ENCODE peak calls at places on chromosomes 6 and 20, in five cellular contexts. J is transverse colon, V is SK-N-SH, I is stomach, A is K562. N is an unnamed sample.

GRCh38 chr20:34943808-34944568 is 11.6 kb downstream of the GSS start:
- DNase-seq in J (no peak), V (no peak), I (no peak), A (no peak), N (no peak)

GRCh38 chr20:39812116-39812515 is 850.0 kb downstream of the DHX35 start:
- DNase-seq in J (no peak), V (no peak), I (no peak), A (no peak), N (no peak)

GRCh38 chr6:132392292-132392691 is 9.0 kb downstream of the MOXD1 start:
- DNase-seq in J (no peak), V (no peak), I (no peak), A (no peak), N (no peak)

GRCh38 chr20:21208999-21209398 is 83.1 kb downstream of the KIZ start:
- DNase-seq in J (no peak), V (peak; percentile 51), I (no peak), A (no peak), N (no peak)

GRCh38 chr6:107333491-107333890 is 125.9 kb downstream of the PDSS2 start:
- DNase-seq in J (no peak), V (no peak), I (no peak), A (no peak), N (no peak)

GRCh38 chr6:90003069-90003800 is 109.0 kb downstream of the GJA10 start:
- DNase-seq in J (peak; percentile 12), V (no peak), I (no peak), A (no peak), N (no peak)

GRCh38 chr20:57680131-57680716 is 29.6 kb downstream of the PMEPA1 start:
- DNase-seq in J (peak; percentile 37), V (no peak), I (no peak), A (no peak), N (no peak)

GRCh38 chr20:34798871-34799270 is 26.6 kb downstream of the NCOA6 start:
- DNase-seq in J (no peak), V (no peak), I (no peak), A (no peak), N (no peak)

GRCh38 chr6:135851442-135852271 is at the start of gene PDE7B:
- DNase-seq in J (peak; percentile 74), V (peak; percentile 79), I (peak; percentile 77), A (no peak), N (peak; percentile 44)

GRCh38 chr20:44019638-44020335 is 105.1 kb downstream of the TOX2 start:
- DNase-seq in J (no peak), V (no peak), I (no peak), A (no peak), N (no peak)

GRCh38 chr6:42276008-42276890 is 58.6 kb upstream of the MRPS10 start:
- DNase-seq in J (no peak), V (no peak), I (no peak), A (no peak), N (no peak)

GRCh38 chr6:100300221-100300736 is 164.4 kb downstream of the SIM1 start:
- DNase-seq in J (no peak), V (no peak), I (no peak), A (no peak), N (no peak)

GRCh38 chr6:74280130-74280692 is 584.2 kb downstream of the CD109 start:
- DNase-seq in J (no peak), V (no peak), I (no peak), A (no peak), N (no peak)

GRCh38 chr6:109944448-109944847 is 33.7 kb upstream of the GPR6 start:
- DNase-seq in J (no peak), V (no peak), I (no peak), A (no peak), N (no peak)

GRCh38 chr20:31711416-31712111 is 11.1 kb downstream of the BCL2L1 start:
- DNase-seq in J (no peak), V (no peak), I (no peak), A (no peak), N (no peak)

GRCh38 chr20:17943343-17943742 is 25.3 kb downstream of the SNX5 start:
- DNase-seq in J (no peak), V (no peak), I (no peak), A (no peak), N (no peak)

GRCh38 chr20:59084041-59084841 is 41.7 kb upstream of the PRELID3B start:
- DNase-seq in J (no peak), V (no peak), I (peak; percentile 40), A (no peak), N (peak; percentile 53)

GRCh38 chr20:59082077-59082740 is 39.6 kb upstream of the PRELID3B start:
- DNase-seq in J (no peak), V (no peak), I (no peak), A (peak; percentile 19), N (no peak)

GRCh38 chr20:59082981-59083380 is 40.4 kb upstream of the PRELID3B start:
- DNase-seq in J (no peak), V (no peak), I (no peak), A (no peak), N (no peak)

GRCh38 chr20:59078231-59078630 is 35.6 kb upstream of the PRELID3B start:
- DNase-seq in J (no peak), V (no peak), I (no peak), A (no peak), N (no peak)

DNA sequence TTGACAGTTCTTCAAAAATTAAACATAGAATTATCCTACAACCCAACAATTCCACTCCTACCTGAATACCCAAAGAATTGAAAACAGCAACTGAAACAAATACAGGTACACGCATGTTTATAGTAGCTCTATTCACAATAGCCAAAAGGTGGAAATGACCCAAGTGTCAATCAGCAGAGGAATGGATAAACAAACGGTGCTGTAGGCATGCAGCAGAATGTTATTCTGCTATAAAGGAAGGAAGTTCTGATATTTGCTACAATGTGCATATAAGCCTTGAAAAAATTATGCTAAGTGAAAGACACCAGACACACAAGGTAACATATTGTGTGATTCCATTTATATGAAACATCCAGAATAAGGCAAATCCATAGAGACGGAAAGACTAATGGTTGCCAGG is 38.5 kb upstream of the PRELID3B start:
- DNase-seq in J (no peak), V (no peak), I (no peak), A (no peak), N (no peak)
- H3K27me3 ChIP-seq in J (peaks cover 18% of the 10 kb centered on the region), V (no peaks in the 10 kb centered on the region), I (no peaks in the 10 kb centered on the region), A (peaks cover 39% of the 10 kb centered on the region), N (no peaks in the 10 kb centered on the region)

GRCh38 chr6:158370805-158371204 is 58.5 kb downstream of the TULP4 start:
- DNase-seq in J (no peak), V (no peak), I (no peak), A (no peak), N (no peak)

GRCh38 chr6:158369241-158369640 is 57.0 kb downstream of the TULP4 start:
- DNase-seq in J (no peak), V (no peak), I (no peak), A (no peak), N (no peak)

GRCh38 chr6:158367824-158368223 is 55.6 kb downstream of the TULP4 start:
- DNase-seq in J (no peak), V (no peak), I (no peak), A (no peak), N (no peak)

GRCh38 chr6:158361961-158362634 is 49.8 kb downstream of the TULP4 start:
- DNase-seq in J (no peak), V (no peak), I (no peak), A (no peak), N (no peak)

GRCh38 chr6:158366363-158366762 is 54.1 kb downstream of the TULP4 start:
- DNase-seq in J (no peak), V (no peak), I (no peak), A (no peak), N (no peak)
- TF ChIP-seq POLR2AphosphoS5 in J (no peak), V (no peak), I (no peak), A (no peak), N (no peak)

DNA sequence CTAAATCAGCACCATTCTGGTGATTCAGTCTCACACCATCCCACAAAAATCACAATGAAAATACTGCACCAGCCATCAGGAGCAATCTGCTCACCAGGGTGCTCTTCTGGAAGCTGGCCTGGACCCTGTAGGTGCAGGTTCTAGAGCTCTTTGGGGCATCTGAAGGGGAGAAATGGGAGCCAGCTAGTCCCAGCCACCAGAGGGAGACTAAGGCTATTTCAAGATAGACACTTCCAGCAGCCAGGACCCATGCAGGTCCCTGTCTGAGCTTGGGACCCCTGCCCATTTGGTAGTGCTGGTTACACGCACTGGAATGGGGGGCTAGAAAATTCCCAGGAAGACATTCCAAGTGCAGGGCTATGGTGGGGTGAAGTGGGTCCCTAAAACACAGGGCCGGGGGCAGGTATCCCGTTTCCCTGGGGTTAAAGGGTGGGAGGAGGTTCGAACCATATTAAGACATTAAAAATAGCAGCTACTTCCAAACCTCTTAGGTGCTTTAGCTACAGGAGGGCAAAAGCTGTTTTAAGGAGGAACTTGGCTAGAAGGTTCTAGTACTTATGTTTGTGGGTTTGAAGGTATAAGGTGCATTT is 156.5 kb downstream of the NFATC2 start:
- DNase-seq in J (peak; percentile 28), V (peak; percentile 56), I (no peak), A (no peak), N (no peak)
- H3K27me3 ChIP-seq in J (no peaks in the 10 kb centered on the region), V (no peaks in the 10 kb centered on the region), I (no peaks in the 10 kb centered on the region), A (no peaks in the 10 kb centered on the region), N (no peaks in the 10 kb centered on the region)

DNA sequence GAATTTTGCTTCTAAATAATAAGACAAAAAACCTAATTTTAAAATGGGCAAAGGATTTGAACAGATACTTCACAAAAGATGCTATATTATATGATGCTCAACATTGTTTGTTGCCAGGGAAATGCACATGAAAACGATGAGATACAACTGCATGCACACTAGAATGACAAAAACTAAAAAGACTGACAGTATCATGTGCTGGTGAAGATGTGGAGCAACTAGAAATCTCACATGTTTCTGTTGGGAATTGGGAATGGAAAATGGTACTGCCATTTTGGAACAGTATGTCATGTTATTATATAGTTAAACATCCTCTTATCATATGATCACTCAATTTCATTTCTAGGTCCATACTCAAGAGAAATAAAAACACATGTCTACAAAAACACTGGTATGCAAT is 13.4 kb upstream of the SNX9 start:
- DNase-seq in J (no peak), V (no peak), I (no peak), A (no peak), N (no peak)
- TF ChIP-seq POLR2AphosphoS5 in J (no peak), V (no peak), I (no peak), A (no peak), N (no peak)

GRCh38 chr6:85452441-85452881 is 2.6 kb downstream of the NT5E start:
- DNase-seq in J (no peak), V (no peak), I (no peak), A (no peak), N (no peak)
- H3K27me3 ChIP-seq in J (peaks cover 14% of the 10 kb centered on the region), V (no peaks in the 10 kb centered on the region), I (no peaks in the 10 kb centered on the region), A (peaks cover 21% of the 10 kb centered on the region), N (no peaks in the 10 kb centered on the region)

DNA sequence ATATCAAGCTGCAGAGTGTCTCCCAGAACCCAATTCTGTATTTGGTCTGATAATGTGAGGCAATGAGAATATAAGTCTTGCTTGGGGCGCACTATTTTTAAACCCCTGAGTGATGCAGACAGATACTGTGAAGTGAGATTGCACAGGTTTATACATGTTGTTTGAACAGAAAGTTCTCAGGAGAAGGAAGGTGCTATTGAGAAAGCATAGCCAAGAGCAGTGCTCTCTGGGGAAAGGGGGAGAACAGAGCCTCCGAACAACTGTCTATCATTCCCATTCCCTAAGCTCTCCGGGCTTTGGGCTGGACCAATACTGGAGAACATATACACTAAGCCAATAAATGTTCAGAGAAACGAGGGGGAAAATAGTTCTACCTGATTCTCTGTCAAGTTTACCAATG is 75.8 kb downstream of the PERP start:
- DNase-seq in J (no peak), V (no peak), I (no peak), A (no peak), N (peak; percentile 30)
- TF ChIP-seq POLR2AphosphoS5 in J (no peak), V (no peak), I (no peak), A (no peak), N (peak; percentile 44)